ENCODE peak calls at places on chromosomes 16 and 17, in four cellular contexts. One of them, this sample, is unnamed.

GRCh38 chr17:79695293-79696158 is 35.2 kb upstream of the ENPP7 start:
- DNase-seq in Caco-2: no peak
- DNase-seq in hepatocyte: no peak
- DNase-seq in osteoblast: no peak
- DNase-seq in this sample: no peak

GRCh38 chr17:42754782-42755181 is 6.2 kb upstream of the RAMP2 start:
- DNase-seq in Caco-2: no peak
- DNase-seq in hepatocyte: no peak
- DNase-seq in osteoblast: no peak
- DNase-seq in this sample: peak

GRCh38 chr16:56357291-56357764 is 68.0 kb downstream of the AMFR start:
- DNase-seq in Caco-2: no peak
- DNase-seq in hepatocyte: peak
- DNase-seq in osteoblast: peak
- DNase-seq in this sample: peak

GRCh38 chr17:79988163-79988971 is 47.3 kb downstream of the TBC1D16 start:
- DNase-seq in Caco-2: peak
- DNase-seq in hepatocyte: peak
- DNase-seq in osteoblast: peak
- DNase-seq in this sample: peak

GRCh38 chr16:85994492-85995433 is 95.8 kb downstream of the IRF8 start:
- DNase-seq in Caco-2: no peak
- DNase-seq in hepatocyte: no peak
- DNase-seq in osteoblast: no peak
- DNase-seq in this sample: no peak

GRCh38 chr16:705748-706188 is at the start of gene FBXL16:
- DNase-seq in Caco-2: no peak
- DNase-seq in hepatocyte: no peak
- DNase-seq in osteoblast: no peak
- DNase-seq in this sample: no peak

GRCh38 chr16:48386559-48387312 is 1.5 kb upstream of the SIAH1 start:
- DNase-seq in Caco-2: no peak
- DNase-seq in hepatocyte: no peak
- DNase-seq in osteoblast: peak
- DNase-seq in this sample: no peak

GRCh38 chr16:2532494-2533141 is 1.4 kb upstream of the CEMP1 start:
- DNase-seq in Caco-2: peak
- DNase-seq in hepatocyte: peak
- DNase-seq in osteoblast: peak
- DNase-seq in this sample: peak

GRCh38 chr17:2204393-2204792 is 99.2 kb downstream of the SMG6 start:
- DNase-seq in Caco-2: no peak
- DNase-seq in hepatocyte: no peak
- DNase-seq in osteoblast: no peak
- DNase-seq in this sample: no peak

GRCh38 chr17:80024206-80024972 is 11.3 kb downstream of the TBC1D16 start:
- DNase-seq in Caco-2: no peak
- DNase-seq in hepatocyte: no peak
- DNase-seq in osteoblast: peak
- DNase-seq in this sample: no peak

GRCh38 chr16:65373095-65373494 is 251.2 kb upstream of the CDH11 start:
- DNase-seq in Caco-2: no peak
- DNase-seq in hepatocyte: no peak
- DNase-seq in osteoblast: no peak
- DNase-seq in this sample: no peak

GRCh38 chr16:11384184-11384955 is 39.1 kb downstream of the RMI2 start:
- DNase-seq in Caco-2: no peak
- DNase-seq in hepatocyte: peak
- DNase-seq in osteoblast: no peak
- DNase-seq in this sample: peak

GRCh38 chr16:16861546-16861945 is 482.6 kb downstream of the NPIPA7 start:
- DNase-seq in Caco-2: peak
- DNase-seq in hepatocyte: peak
- DNase-seq in osteoblast: peak
- DNase-seq in this sample: no peak

GRCh38 chr17:74280093-74280513 is 6.1 kb downstream of the DNAI2 start:
- DNase-seq in Caco-2: no peak
- DNase-seq in hepatocyte: peak
- DNase-seq in osteoblast: no peak
- DNase-seq in this sample: no peak

GRCh38 chr17:37789166-37789565 is 44.3 kb upstream of the HNF1B start:
- DNase-seq in Caco-2: no peak
- DNase-seq in hepatocyte: no peak
- DNase-seq in osteoblast: no peak
- DNase-seq in this sample: no peak

GRCh38 chr16:84380405-84380804 is 12.1 kb downstream of the ATP2C2 start:
- DNase-seq in Caco-2: no peak
- DNase-seq in hepatocyte: no peak
- DNase-seq in osteoblast: no peak
- DNase-seq in this sample: peak

GRCh38 chr16:16966439-16966838 is 504.3 kb downstream of the XYLT1 start:
- DNase-seq in Caco-2: no peak
- DNase-seq in hepatocyte: no peak
- DNase-seq in osteoblast: no peak
- DNase-seq in this sample: no peak

GRCh38 chr17:5897320-5897911 is 172.8 kb upstream of the WSCD1 start:
- DNase-seq in Caco-2: no peak
- DNase-seq in hepatocyte: no peak
- DNase-seq in osteoblast: no peak
- DNase-seq in this sample: no peak

GRCh38 chr17:182164-182751 is 808 bp upstream of the DOC2B start:
- DNase-seq in Caco-2: no peak
- DNase-seq in hepatocyte: peak
- DNase-seq in osteoblast: no peak
- DNase-seq in this sample: peak

GRCh38 chr16:54160252-54160860 is 126.2 kb downstream of the IRX3 start:
- DNase-seq in Caco-2: no peak
- DNase-seq in hepatocyte: no peak
- DNase-seq in osteoblast: no peak
- DNase-seq in this sample: no peak

GRCh38 chr16:29720703-29721102 is 25.1 kb downstream of the C16orf54 start:
- DNase-seq in Caco-2: no peak
- DNase-seq in hepatocyte: no peak
- DNase-seq in osteoblast: no peak
- DNase-seq in this sample: no peak

GRCh38 chr17:9987779-9988585 is 82.9 kb upstream of the RCVRN start:
- DNase-seq in Caco-2: no peak
- DNase-seq in hepatocyte: peak
- DNase-seq in osteoblast: no peak
- DNase-seq in this sample: no peak

GRCh38 chr16:15643453-15644305 is 725 bp upstream of the MARF1 start:
- DNase-seq in Caco-2: no peak
- DNase-seq in hepatocyte: peak
- DNase-seq in osteoblast: peak
- DNase-seq in this sample: no peak
- TF ChIP-seq CTCF in Caco-2: peak
- TF ChIP-seq CTCF in hepatocyte: peak
- TF ChIP-seq CTCF in osteoblast: peak
- TF ChIP-seq CTCF in this sample: peak

GRCh38 chr17:58083491-58084316 is 485 bp downstream of the DYNLL2 start:
- DNase-seq in Caco-2: no peak
- DNase-seq in hepatocyte: peak
- DNase-seq in osteoblast: peak
- DNase-seq in this sample: peak

GRCh38 chr17:58085039-58085715 is 2.0 kb downstream of the DYNLL2 start:
- DNase-seq in Caco-2: no peak
- DNase-seq in hepatocyte: no peak
- DNase-seq in osteoblast: no peak
- DNase-seq in this sample: no peak

GRCh38 chr17:58082341-58082869 is 814 bp upstream of the DYNLL2 start:
- DNase-seq in Caco-2: no peak
- DNase-seq in hepatocyte: no peak
- DNase-seq in osteoblast: no peak
- DNase-seq in this sample: no peak

GRCh38 chr17:58082870-58083490 is at the start of gene DYNLL2:
- DNase-seq in Caco-2: peak
- DNase-seq in hepatocyte: peak
- DNase-seq in osteoblast: peak
- DNase-seq in this sample: peak

GRCh38 chr17:58084317-58084981 is 1.2 kb downstream of the DYNLL2 start:
- DNase-seq in Caco-2: peak
- DNase-seq in hepatocyte: peak
- DNase-seq in osteoblast: peak
- DNase-seq in this sample: no peak
- TF ChIP-seq CTCF in Caco-2: peak
- TF ChIP-seq CTCF in hepatocyte: peak
- TF ChIP-seq CTCF in osteoblast: no peak
- TF ChIP-seq CTCF in this sample: peak

DNA sequence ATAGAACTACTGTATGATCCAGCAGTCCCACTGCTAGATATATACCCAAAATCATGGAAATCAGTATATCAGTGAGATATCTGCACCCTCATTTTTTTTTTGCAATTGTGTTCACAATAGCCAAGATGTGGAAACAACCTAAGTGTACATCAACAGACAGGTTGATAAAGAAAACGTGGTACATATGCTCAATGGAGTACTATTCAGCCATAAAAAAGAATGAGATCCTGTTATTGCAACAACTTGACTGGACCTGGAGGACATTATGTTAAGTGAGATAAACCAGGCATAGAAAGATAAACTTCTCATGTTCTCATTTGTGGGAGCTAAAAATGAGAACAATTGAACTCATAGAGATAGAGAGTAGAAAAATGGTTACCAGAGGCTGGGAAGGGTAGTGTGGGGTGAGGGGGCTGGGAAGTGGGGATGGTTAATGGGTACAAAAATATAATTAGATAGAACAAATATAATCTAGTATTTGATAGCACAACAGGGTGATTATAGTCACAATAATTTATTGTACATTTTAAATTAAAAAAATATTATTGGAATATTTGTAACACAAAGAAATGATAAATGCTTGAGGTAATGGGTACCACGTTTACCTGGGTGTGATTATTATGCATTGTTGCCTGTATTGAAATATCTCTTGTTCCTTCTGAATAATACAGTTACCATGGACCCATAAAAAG is 7.8 kb upstream of the KRT10 start:
- DNase-seq in Caco-2: no peak
- DNase-seq in hepatocyte: no peak
- DNase-seq in osteoblast: no peak
- DNase-seq in this sample: no peak
- TF ChIP-seq CTCF in Caco-2: no peak
- TF ChIP-seq CTCF in hepatocyte: no peak
- TF ChIP-seq CTCF in osteoblast: no peak
- TF ChIP-seq CTCF in this sample: no peak

GRCh38 chr17:73205326-73205980 is 12.6 kb downstream of the COG1 start:
- DNase-seq in Caco-2: no peak
- DNase-seq in hepatocyte: no peak
- DNase-seq in osteoblast: no peak
- DNase-seq in this sample: no peak

GRCh38 chr17:73210002-73210678 is 17.3 kb downstream of the COG1 start:
- DNase-seq in Caco-2: no peak
- DNase-seq in hepatocyte: no peak
- DNase-seq in osteoblast: peak
- DNase-seq in this sample: no peak

GRCh38 chr17:73209436-73209835 is 16.6 kb downstream of the COG1 start:
- DNase-seq in Caco-2: no peak
- DNase-seq in hepatocyte: no peak
- DNase-seq in osteoblast: no peak
- DNase-seq in this sample: no peak

GRCh38 chr17:73211745-73212144 is 18.9 kb downstream of the COG1 start:
- DNase-seq in Caco-2: no peak
- DNase-seq in hepatocyte: no peak
- DNase-seq in osteoblast: no peak
- DNase-seq in this sample: no peak

DNA sequence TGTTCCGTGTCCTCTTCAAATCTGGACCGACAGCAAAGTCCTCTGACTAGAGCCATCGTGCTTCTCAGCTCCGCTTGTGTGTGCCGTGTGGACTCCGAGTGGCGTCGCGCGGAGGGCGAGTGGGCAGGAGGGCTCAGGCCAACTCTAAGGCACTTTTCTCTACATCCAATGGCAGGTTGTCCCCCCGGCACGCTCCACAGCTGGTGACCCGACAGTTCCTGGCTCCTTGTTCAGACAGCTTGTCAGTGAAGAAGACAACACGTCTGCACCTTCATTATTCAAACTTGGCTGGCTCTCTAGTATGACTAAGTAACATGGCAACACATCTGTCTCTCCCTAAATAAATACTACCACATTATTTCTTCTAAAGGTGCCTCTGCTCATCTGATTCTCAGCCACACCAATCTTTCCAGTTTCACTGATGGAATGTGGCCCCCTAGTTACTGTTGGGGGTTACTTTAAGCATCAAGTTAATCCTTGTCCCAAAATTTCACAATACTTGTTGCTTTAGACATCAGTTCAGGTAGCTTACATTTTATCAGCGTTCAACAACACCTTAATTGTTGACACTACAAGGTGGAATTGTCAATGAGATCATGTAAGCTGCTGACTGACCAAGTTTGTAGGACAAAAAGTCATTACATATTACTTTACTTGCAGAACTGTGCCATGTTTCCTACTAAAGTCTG is 15.4 kb downstream of the COG1 start:
- DNase-seq in Caco-2: no peak
- DNase-seq in hepatocyte: no peak
- DNase-seq in osteoblast: no peak
- DNase-seq in this sample: no peak
- TF ChIP-seq CTCF in Caco-2: no peak
- TF ChIP-seq CTCF in hepatocyte: no peak
- TF ChIP-seq CTCF in osteoblast: no peak
- TF ChIP-seq CTCF in this sample: no peak

DNA sequence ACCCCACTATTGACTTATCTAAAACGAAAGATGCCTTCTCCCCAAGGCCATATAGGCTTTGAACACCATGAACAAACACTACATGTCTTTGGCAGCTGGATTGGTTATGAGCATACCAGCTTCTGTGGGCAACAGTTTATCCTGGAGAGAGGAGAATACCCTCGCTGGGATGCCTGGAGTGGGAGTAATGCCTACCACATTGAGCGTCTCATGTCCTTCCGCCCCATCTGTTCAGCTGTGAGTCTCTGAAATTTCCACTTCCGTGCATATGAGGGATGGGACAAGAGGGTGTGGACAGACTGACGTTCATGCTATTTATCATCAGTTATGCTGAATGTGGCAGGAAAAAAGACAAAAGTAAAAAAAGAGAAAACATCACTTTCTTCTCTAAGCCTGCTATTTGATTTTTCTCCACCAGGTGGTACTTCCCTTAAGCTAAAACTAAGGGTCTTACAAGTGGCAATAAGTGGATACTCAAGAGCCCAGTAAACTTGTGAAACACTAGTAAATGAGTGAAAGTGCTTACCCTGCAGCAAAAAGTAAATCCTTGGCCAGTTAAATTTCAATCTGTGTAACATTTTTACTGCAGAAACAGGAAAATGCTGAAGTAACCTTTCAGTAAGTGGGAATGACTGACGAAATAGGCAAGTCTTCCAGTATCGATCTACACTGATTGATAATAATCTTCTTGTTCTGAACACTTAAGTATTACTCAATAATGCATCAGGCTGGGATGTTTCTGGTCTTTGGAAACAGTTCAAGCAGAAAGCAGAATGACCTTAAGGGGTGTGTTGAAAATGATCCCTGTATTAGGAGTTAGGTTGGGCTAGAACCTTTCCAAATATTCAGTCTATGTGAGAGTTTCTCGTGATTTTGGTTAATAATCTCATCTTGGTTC is 5.6 kb downstream of the CRYBA1 start:
- DNase-seq in Caco-2: no peak
- DNase-seq in hepatocyte: peak
- DNase-seq in osteoblast: peak
- DNase-seq in this sample: no peak
- TF ChIP-seq CTCF in Caco-2: peak
- TF ChIP-seq CTCF in hepatocyte: peak
- TF ChIP-seq CTCF in osteoblast: peak
- TF ChIP-seq CTCF in this sample: no peak

This sample was measured in kidney.